ENCODE peak calls at places on chromosomes 6 and 20, in eight cellular contexts. One of them, this sample, is unnamed.

GRCh38 chr20:50594591-50595432 is 84.6 kb downstream of the PTPN1 start:
- DNase-seq in fibroblast of lung: no peak
- DNase-seq in Peyer's patch: no peak
- DNase-seq in glutamatergic neuron: no peak
- DNase-seq in bronchial epithelial cell: peak; percentile 35
- DNase-seq in neural progenitor cell: no peak
- DNase-seq in A549: no peak
- DNase-seq in uterus: no peak
- DNase-seq in this sample: no peak

GRCh38 chr20:59537991-59538390 is 66.3 kb upstream of the PHACTR3 start:
- DNase-seq in fibroblast of lung: no peak
- DNase-seq in Peyer's patch: no peak
- DNase-seq in glutamatergic neuron: no peak
- DNase-seq in bronchial epithelial cell: no peak
- DNase-seq in neural progenitor cell: no peak
- DNase-seq in A549: no peak
- DNase-seq in uterus: no peak
- DNase-seq in this sample: no peak

GRCh38 chr20:6007094-6007528 is 46.7 kb downstream of the LRRN4 start:
- DNase-seq in fibroblast of lung: no peak
- DNase-seq in Peyer's patch: no peak
- DNase-seq in glutamatergic neuron: no peak
- DNase-seq in bronchial epithelial cell: peak; percentile 23
- DNase-seq in neural progenitor cell: peak; percentile 9
- DNase-seq in A549: no peak
- DNase-seq in uterus: no peak
- DNase-seq in this sample: no peak

GRCh38 chr6:3714111-3714510 is 37.4 kb downstream of the PXDC1 start:
- DNase-seq in fibroblast of lung: no peak
- DNase-seq in Peyer's patch: no peak
- DNase-seq in glutamatergic neuron: no peak
- DNase-seq in bronchial epithelial cell: no peak
- DNase-seq in neural progenitor cell: no peak
- DNase-seq in A549: no peak
- DNase-seq in uterus: no peak
- DNase-seq in this sample: no peak

GRCh38 chr6:126764696-126765095 is 353.8 kb upstream of the RSPO3 start:
- DNase-seq in fibroblast of lung: no peak
- DNase-seq in Peyer's patch: no peak
- DNase-seq in glutamatergic neuron: no peak
- DNase-seq in bronchial epithelial cell: no peak
- DNase-seq in neural progenitor cell: no peak
- DNase-seq in A549: no peak
- DNase-seq in uterus: no peak
- DNase-seq in this sample: no peak

GRCh38 chr6:63543001-63543400 is 29.3 kb upstream of the LOC128125822 start:
- DNase-seq in fibroblast of lung: no peak
- DNase-seq in Peyer's patch: no peak
- DNase-seq in glutamatergic neuron: no peak
- DNase-seq in bronchial epithelial cell: no peak
- DNase-seq in neural progenitor cell: no peak
- DNase-seq in A549: no peak
- DNase-seq in uterus: no peak
- DNase-seq in this sample: no peak

GRCh38 chr6:24494726-24495515 is at the start of gene ALDH5A1:
- DNase-seq in fibroblast of lung: peak; percentile 72
- DNase-seq in Peyer's patch: peak; percentile 86
- DNase-seq in glutamatergic neuron: peak; percentile 79
- DNase-seq in bronchial epithelial cell: peak; percentile 39
- DNase-seq in neural progenitor cell: peak; percentile 88
- DNase-seq in A549: peak; percentile 70
- DNase-seq in uterus: peak; percentile 69
- DNase-seq in this sample: peak; percentile 68

GRCh38 chr6:50820590-50821234 is 2.0 kb downstream of the TFAP2B start:
- DNase-seq in fibroblast of lung: no peak
- DNase-seq in Peyer's patch: no peak
- DNase-seq in glutamatergic neuron: no peak
- DNase-seq in bronchial epithelial cell: no peak
- DNase-seq in neural progenitor cell: peak; percentile 66
- DNase-seq in A549: no peak
- DNase-seq in uterus: no peak
- DNase-seq in this sample: no peak

GRCh38 chr6:162151050-162151658 is 576.4 kb downstream of the PRKN start:
- DNase-seq in fibroblast of lung: peak; percentile 66
- DNase-seq in Peyer's patch: no peak
- DNase-seq in glutamatergic neuron: no peak
- DNase-seq in bronchial epithelial cell: no peak
- DNase-seq in neural progenitor cell: no peak
- DNase-seq in A549: no peak
- DNase-seq in uterus: no peak
- DNase-seq in this sample: no peak

GRCh38 chr20:51402201-51402600 is 140.3 kb downstream of the NFATC2 start:
- DNase-seq in fibroblast of lung: peak; percentile 67
- DNase-seq in Peyer's patch: no peak
- DNase-seq in glutamatergic neuron: no peak
- DNase-seq in bronchial epithelial cell: no peak
- DNase-seq in neural progenitor cell: no peak
- DNase-seq in A549: no peak
- DNase-seq in uterus: no peak
- DNase-seq in this sample: no peak

DNA sequence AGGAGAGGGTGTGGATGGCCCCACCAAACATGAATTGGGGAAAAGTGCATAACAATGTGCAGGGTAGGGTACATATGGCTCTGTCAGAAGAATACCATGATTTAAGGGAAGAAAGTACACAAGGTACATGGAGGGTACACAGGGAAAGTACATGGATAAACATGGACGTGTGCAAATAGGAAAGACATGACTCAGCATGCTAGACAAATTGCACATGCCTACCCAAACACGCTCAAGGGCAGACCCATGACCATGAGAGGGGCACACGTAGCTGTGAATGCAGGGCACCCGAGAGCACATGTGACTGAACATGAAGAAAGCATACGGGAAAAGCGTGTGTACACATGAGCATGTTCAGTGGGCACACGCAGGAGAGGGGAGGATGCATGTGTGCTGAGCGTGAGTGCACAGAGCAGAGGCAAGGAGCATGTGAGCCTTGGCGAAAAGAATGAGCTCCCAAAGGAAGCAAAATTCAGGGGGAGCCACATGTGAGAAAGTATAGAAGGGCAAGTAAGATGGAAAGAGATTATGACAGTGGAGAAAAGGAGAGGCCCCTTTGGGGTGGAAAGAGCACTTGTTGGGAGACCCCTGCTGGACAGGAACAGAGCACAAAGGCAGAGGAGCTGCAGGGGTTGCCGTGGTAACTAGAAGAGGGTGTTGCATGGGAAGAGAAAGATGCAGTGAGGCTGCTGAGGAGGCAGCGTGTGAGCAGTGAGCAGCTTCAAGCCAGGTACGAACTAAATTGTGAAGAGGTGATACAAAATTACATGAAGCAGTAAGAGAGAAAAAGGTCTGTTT is 17.8 kb downstream of the OR2H2 start:
- DNase-seq in fibroblast of lung: peak; percentile 16
- DNase-seq in Peyer's patch: no peak
- DNase-seq in glutamatergic neuron: peak; percentile 68
- DNase-seq in bronchial epithelial cell: no peak
- DNase-seq in neural progenitor cell: peak; percentile 85
- DNase-seq in A549: peak; percentile 27
- DNase-seq in uterus: no peak
- DNase-seq in this sample: peak; percentile 34
- TF ChIP-seq CTCF in fibroblast of lung: no peak
- TF ChIP-seq CTCF in Peyer's patch: no peak
- TF ChIP-seq CTCF in glutamatergic neuron: peak; percentile 29
- TF ChIP-seq CTCF in bronchial epithelial cell: no peak
- TF ChIP-seq CTCF in neural progenitor cell: peak; percentile 60
- TF ChIP-seq CTCF in A549: peak; percentile 11
- TF ChIP-seq CTCF in uterus: no peak
- TF ChIP-seq CTCF in this sample: no peak

DNA sequence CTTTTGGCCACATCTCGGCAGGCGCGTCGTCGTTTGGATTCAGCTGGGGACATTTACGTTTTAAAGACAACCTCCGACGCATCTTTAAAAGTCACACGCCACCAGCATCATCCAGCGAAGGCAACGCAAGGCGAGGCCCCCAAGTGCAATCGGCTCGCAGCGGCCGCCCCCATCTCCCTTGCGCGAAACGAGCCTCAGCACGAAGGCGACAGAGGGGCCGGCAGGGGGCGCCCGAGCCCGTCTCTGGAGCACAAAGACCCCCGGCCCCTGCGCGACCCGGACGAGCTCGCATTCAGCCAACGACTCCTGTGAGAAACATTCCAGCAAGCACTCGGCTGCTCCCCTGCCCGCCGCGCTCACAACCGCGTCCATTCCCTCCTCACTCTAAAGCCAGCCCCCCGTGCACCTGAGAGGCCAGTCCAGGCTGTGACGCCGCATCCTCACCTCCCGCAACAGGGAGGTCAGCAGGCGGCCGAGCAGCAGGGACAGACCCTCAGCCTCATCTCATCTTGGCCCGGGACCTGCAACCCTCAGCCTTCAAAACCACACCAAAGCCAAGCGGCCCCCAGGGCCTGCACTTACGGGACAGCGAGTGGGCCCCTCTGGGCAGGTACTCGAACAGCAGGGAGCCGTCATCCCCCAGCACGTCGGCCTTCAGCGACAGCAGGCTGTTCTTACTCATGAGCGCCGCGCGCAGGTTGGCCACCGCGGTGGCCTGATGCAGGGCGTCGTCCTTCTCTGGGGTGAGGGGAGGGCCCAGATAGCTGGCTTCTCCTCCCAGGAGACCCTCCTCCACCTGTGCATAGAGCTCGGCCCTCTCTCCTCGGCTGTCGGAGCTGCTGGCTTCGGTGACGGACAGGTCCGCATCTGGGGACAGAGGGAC is 35.8 kb downstream of the SLC2A4RG start:
- DNase-seq in fibroblast of lung: peak; percentile 46
- DNase-seq in Peyer's patch: no peak
- DNase-seq in glutamatergic neuron: peak; percentile 93
- DNase-seq in bronchial epithelial cell: no peak
- DNase-seq in neural progenitor cell: peak; percentile 95
- DNase-seq in A549: no peak
- DNase-seq in uterus: peak; percentile 60
- DNase-seq in this sample: peak; percentile 86
- TF ChIP-seq CTCF in fibroblast of lung: peak; percentile 30
- TF ChIP-seq CTCF in Peyer's patch: peak; percentile 31
- TF ChIP-seq CTCF in glutamatergic neuron: peak; percentile 94
- TF ChIP-seq CTCF in bronchial epithelial cell: peak; percentile 73
- TF ChIP-seq CTCF in neural progenitor cell: peak; percentile 83
- TF ChIP-seq CTCF in A549: peak; percentile 40
- TF ChIP-seq CTCF in uterus: peak; percentile 74
- TF ChIP-seq CTCF in this sample: peak; percentile 89

DNA sequence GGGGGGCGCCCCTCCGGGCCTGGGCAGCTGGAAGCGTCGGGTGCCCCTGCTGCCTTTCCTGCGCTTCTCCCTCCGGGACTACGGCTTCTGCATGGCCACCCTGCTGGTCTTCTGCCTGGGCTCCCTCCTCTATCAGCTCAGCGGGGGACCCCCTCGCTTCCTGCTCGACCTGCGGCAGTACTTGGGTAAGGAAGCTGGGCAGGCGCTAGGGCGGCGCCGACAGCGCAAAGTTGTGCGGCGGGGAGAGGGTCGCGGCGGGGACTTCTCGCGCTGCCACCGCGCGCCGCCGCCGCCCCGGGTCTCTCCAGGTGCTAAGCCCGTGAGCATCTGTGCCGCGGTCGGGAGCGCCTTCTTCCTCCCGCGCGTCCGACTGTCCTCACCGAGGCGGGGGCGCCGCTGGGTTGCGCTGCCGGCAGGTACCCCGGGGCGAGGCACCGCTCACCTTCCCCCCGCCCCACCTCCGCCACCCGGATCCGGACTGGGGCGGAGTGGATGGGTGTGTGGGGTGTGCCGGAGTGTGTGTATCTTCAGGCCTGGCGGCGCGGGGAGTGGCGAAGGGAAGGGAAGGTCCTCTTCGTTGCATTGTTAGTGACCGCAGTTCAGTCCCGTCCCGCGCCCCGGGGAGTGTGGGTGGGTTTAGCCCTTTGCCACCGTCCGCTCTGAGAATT is 797 bp downstream of the UST start:
- DNase-seq in fibroblast of lung: peak; percentile 45
- DNase-seq in Peyer's patch: peak; percentile 63
- DNase-seq in glutamatergic neuron: peak; percentile 72
- DNase-seq in bronchial epithelial cell: no peak
- DNase-seq in neural progenitor cell: peak; percentile 84
- DNase-seq in A549: peak; percentile 5
- DNase-seq in uterus: peak; percentile 49
- DNase-seq in this sample: peak; percentile 61
- TF ChIP-seq CTCF in fibroblast of lung: no peak
- TF ChIP-seq CTCF in Peyer's patch: no peak
- TF ChIP-seq CTCF in glutamatergic neuron: no peak
- TF ChIP-seq CTCF in bronchial epithelial cell: no peak
- TF ChIP-seq CTCF in neural progenitor cell: peak; percentile 33
- TF ChIP-seq CTCF in A549: no peak
- TF ChIP-seq CTCF in uterus: no peak
- TF ChIP-seq CTCF in this sample: no peak

DNA sequence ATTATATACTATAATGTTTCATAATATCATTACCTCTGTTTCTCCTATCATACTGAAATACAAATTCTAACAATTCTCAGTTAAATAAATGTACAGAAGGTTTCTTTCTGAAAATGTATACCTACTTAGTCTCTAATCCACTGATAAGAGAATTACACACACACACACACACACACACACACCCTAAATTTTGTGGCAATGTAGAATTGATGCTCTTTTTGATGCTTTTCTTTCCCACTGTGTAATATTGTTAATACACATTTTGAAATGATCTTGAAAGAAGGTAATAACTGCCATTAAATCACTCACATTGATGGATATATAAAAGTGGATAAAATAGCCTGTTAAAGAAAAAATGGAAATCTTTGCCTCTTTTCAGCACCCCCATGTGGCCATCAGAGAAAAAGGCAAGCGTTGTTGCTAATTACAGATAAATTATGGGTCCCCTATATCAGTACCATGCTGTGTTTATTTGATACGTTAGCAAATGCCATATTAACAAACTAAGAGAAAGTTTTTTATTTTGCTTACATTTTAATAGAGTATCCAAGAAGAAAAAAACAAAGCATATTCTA is 76.6 kb upstream of the VGLL2 start:
- DNase-seq in fibroblast of lung: no peak
- DNase-seq in Peyer's patch: no peak
- DNase-seq in glutamatergic neuron: no peak
- DNase-seq in bronchial epithelial cell: peak; percentile 21
- DNase-seq in neural progenitor cell: peak; percentile 24
- DNase-seq in A549: no peak
- DNase-seq in uterus: no peak
- DNase-seq in this sample: no peak
- TF ChIP-seq CTCF in fibroblast of lung: peak; percentile 23
- TF ChIP-seq CTCF in Peyer's patch: peak; percentile 9
- TF ChIP-seq CTCF in glutamatergic neuron: peak; percentile 70
- TF ChIP-seq CTCF in bronchial epithelial cell: peak; percentile 51
- TF ChIP-seq CTCF in neural progenitor cell: peak; percentile 78
- TF ChIP-seq CTCF in A549: peak; percentile 32
- TF ChIP-seq CTCF in uterus: no peak
- TF ChIP-seq CTCF in this sample: peak; percentile 72

This sample was measured in endothelial cell.